ENCODE peak calls at places on chromosomes 4 and X, in four cellular contexts. K is hypothalamus; X is fibroblast of lung; E is stimulated activated CD4-positive, alpha-beta T cell treated with anti-CD3 and anti-CD28 coated beads, Interleukin-15, amount 100 ng/mL, for 1 hour. R is an unnamed sample.

GRCh38 chrX:71909956-71910355 is 689 bp upstream of the NHSL2 start:
- DNase-seq in K (no peak), E (no peak), X (no peak), R (peak; percentile 8)

GRCh38 chr4:104017213-104017612 is 297.4 kb upstream of the TACR3 start:
- DNase-seq in X (no peak), K (no peak), E (no peak), R (no peak)

GRCh38 chr4:150673793-150674192 is 91.8 kb downstream of the MAB21L2 start:
- DNase-seq in K (no peak), E (no peak), X (no peak), R (no peak)

GRCh38 chrX:65871671-65872311 is 168.1 kb downstream of the VSIG4 start:
- DNase-seq in K (no peak), X (no peak), E (no peak), R (no peak)

GRCh38 chrX:153924149-153924861 is 1.8 kb downstream of the ARHGAP4 start:
- DNase-seq in K (no peak), X (peak; percentile 53), E (no peak), R (no peak)

GRCh38 chr4:176969011-176969410 is 176.3 kb upstream of the VEGFC start:
- DNase-seq in E (no peak), K (no peak), X (no peak), R (no peak)

GRCh38 chr4:126396703-126397102 is 1081.9 kb downstream of the FAT4 start:
- DNase-seq in K (no peak), E (no peak), X (no peak), R (no peak)

GRCh38 chr4:26860922-26861433 is 337 bp downstream of the STIM2 start:
- DNase-seq in K (peak; percentile 65), E (peak; percentile 19), X (peak; percentile 42), R (peak; percentile 87)

GRCh38 chrX:36978886-36979285 is 29.3 kb upstream of the FAM47C start:
- DNase-seq in K (no peak), X (peak; percentile 1), E (no peak), R (peak; percentile 36)

GRCh38 chr4:173121044-173121685 is 47.4 kb upstream of the GALNT7 start:
- DNase-seq in E (no peak), X (peak; percentile 6), K (no peak), R (peak; percentile 17)

GRCh38 chr4:3074846-3075651 is 568 bp downstream of the HTT start:
- DNase-seq in X (peak; percentile 45), K (peak; percentile 24), E (no peak), R (peak; percentile 83)

GRCh38 chr4:3017504-3017903 is 54.1 kb downstream of the GRK4 start:
- DNase-seq in E (no peak), K (no peak), X (no peak), R (peak; percentile 48)

GRCh38 chrX:2705036-2705435 is 13.9 kb downstream of the CD99 start:
- DNase-seq in X (peak; percentile 31), E (no peak), K (no peak), R (peak; percentile 63)

GRCh38 chr4:150960818-150961217 is 54.3 kb downstream of the LRBA start:
- DNase-seq in E (no peak), K (no peak), X (peak; percentile 31), R (no peak)

GRCh38 chr4:7343950-7344349 is 90.8 kb downstream of the PSAPL1 start:
- DNase-seq in E (no peak), K (no peak), X (no peak), R (no peak)

GRCh38 chr4:89482248-89482647 is 174.6 kb upstream of the GPRIN3 start:
- DNase-seq in X (peak; percentile 66), E (no peak), K (no peak), R (peak; percentile 45)

GRCh38 chrX:17405225-17405969 is 30.4 kb downstream of the NHS start:
- DNase-seq in K (no peak), X (no peak), E (no peak), R (peak; percentile 61)

GRCh38 chrX:42615161-42615563 is 162.8 kb downstream of the PPP1R2C start:
- DNase-seq in X (no peak), E (no peak), K (no peak), R (no peak)

GRCh38 chrX:318068-318738 is 393 bp downstream of the GTPBP6 start:
- DNase-seq in K (no peak), X (peak; percentile 98), E (peak; percentile 91), R (peak; percentile 99)

GRCh38 chr4:47933798-47934197 is 19.4 kb upstream of the NFXL1 start:
- DNase-seq in X (peak; percentile 76), E (no peak), K (no peak), R (peak; percentile 59)

GRCh38 chr4:6154875-6155274 is 45.5 kb downstream of the JAKMIP1 start:
- DNase-seq in E (no peak), K (no peak), X (no peak), R (no peak)

GRCh38 chrX:13840121-13840520 is 23.2 kb upstream of the GPM6B start:
- DNase-seq in E (no peak), X (no peak), K (no peak), R (no peak)

GRCh38 chr4:169810325-169811323 is 52.9 kb upstream of the HPF1 start:
- DNase-seq in E (no peak), X (peak; percentile 89), K (no peak), R (peak; percentile 84)

GRCh38 chr4:114807759-114808404 is 209.3 kb downstream of the UGT8 start:
- DNase-seq in X (peak; percentile 7), K (peak; percentile 0), E (no peak), R (peak; percentile 23)

GRCh38 chr4:81512945-81513584 is 41.4 kb upstream of the RASGEF1B start:
- DNase-seq in X (no peak), K (no peak), E (no peak), R (no peak)

GRCh38 chr4:38670939-38671593 is 7.1 kb downstream of the KLF3 start:
- DNase-seq in E (no peak), X (no peak), K (no peak), R (no peak)

GRCh38 chrX:115561605-115562491 is 874 bp downstream of the PLS3 start:
- DNase-seq in X (peak; percentile 55), E (no peak), K (peak; percentile 21), R (peak; percentile 65)

GRCh38 chr4:76624271-76624681 is 189.2 kb downstream of the SHROOM3 start:
- DNase-seq in X (peak; percentile 91), E (no peak), K (no peak), R (peak; percentile 96)

GRCh38 chr4:154332681-154333421 is 158.7 kb downstream of the DCHS2 start:
- DNase-seq in E (no peak), K (peak; percentile 68), X (peak; percentile 20), R (peak; percentile 45)

GRCh38 chr4:89514811-89515210 is 207.2 kb upstream of the GPRIN3 start:
- DNase-seq in E (no peak), X (no peak), K (no peak), R (no peak)

GRCh38 chr4:177427097-177427665 is 15.1 kb downstream of the AGA start:
- DNase-seq in E (no peak), X (peak; percentile 52), K (no peak), R (no peak)

GRCh38 chrX:45009371-45010000 is 136.5 kb downstream of the KDM6A start:
- DNase-seq in E (no peak), K (no peak), X (no peak), R (peak; percentile 23)

GRCh38 chr4:74293558-74293957 is 14.7 kb upstream of the EPGN start:
- DNase-seq in X (no peak), E (no peak), K (no peak), R (no peak)

GRCh38 chrX:141220342-141221008 is 21.8 kb downstream of the SPANXC start:
- DNase-seq in K (no peak), E (no peak), X (peak; percentile 65), R (peak; percentile 71)

GRCh38 chr4:17884063-17884462 is 73.3 kb downstream of the NCAPG start:
- DNase-seq in X (peak; percentile 31), K (no peak), E (no peak), R (no peak)

GRCh38 chr4:164538061-164538460 is 215.9 kb upstream of the SMIM31 start:
- DNase-seq in X (no peak), K (no peak), E (no peak), R (no peak)

GRCh38 chrX:3006500-3006899 is at the start of gene ARSH:
- DNase-seq in K (no peak), E (no peak), X (no peak), R (no peak)